ENCODE peak calls at places on chromosomes 11 and 22, in five cellular contexts. K is neural progenitor cell; Y is CD8-positive, alpha-beta T cell; W is GM12878; N is dorsolateral prefrontal cortex. S is an unnamed sample. For H3K27me3, the result is how much of the 10 kb centered on the place peaks cover.

GRCh38 chr11:58968251-58968711 is 29.0 kb downstream of the GLYATL1 start:
- DNase-seq in K (peak), Y (no peak), W (no peak), N (no peak), S (no peak)

GRCh38 chr11:79312591-79313267 is 128.1 kb downstream of the TENM4 start:
- DNase-seq in K (no peak), Y (no peak), W (no peak), N (peak), S (no peak)

GRCh38 chr11:12784445-12784844 is 110.2 kb downstream of the TEAD1 start:
- DNase-seq in K (no peak), Y (no peak), W (no peak), N (no peak), S (no peak)

GRCh38 chr11:104275992-104276391 is 112.0 kb upstream of the PDGFD start:
- DNase-seq in K (no peak), Y (no peak), W (no peak), N (no peak), S (no peak)

GRCh38 chr11:79258606-79259005 is 182.2 kb downstream of the TENM4 start:
- DNase-seq in K (peak), Y (no peak), W (no peak), N (no peak), S (no peak)

GRCh38 chr22:46454233-46454909 is 83.0 kb downstream of the CELSR1 start:
- DNase-seq in K (no peak), Y (no peak), W (no peak), N (no peak), S (no peak)

GRCh38 chr11:118619444-118620205 is 12.2 kb downstream of the PHLDB1 start:
- DNase-seq in K (no peak), Y (no peak), W (no peak), N (peak), S (peak)

GRCh38 chr11:77082838-77083552 is 16.2 kb downstream of the CAPN5 start:
- DNase-seq in K (no peak), Y (peak), W (no peak), N (no peak), S (peak)

GRCh38 chr11:72807789-72808188 is 6.4 kb upstream of the ATG16L2 start:
- DNase-seq in K (peak), Y (no peak), W (no peak), N (no peak), S (no peak)

GRCh38 chr11:44659641-44660040 is 67.1 kb upstream of the TSPAN18 start:
- DNase-seq in K (no peak), Y (no peak), W (no peak), N (peak), S (peak)

GRCh38 chr11:66936326-66936725 is 21.9 kb downstream of the PC start:
- DNase-seq in K (no peak), Y (no peak), W (no peak), N (no peak), S (no peak)

GRCh38 chr11:19558189-19558986 is 154.2 kb upstream of the NAV2 start:
- DNase-seq in K (no peak), Y (no peak), W (no peak), N (no peak), S (no peak)

GRCh38 chr11:19187101-19187500 is 14.7 kb downstream of the CSRP3 start:
- DNase-seq in K (no peak), Y (no peak), W (no peak), N (no peak), S (no peak)

GRCh38 chr11:134752526-134752925 is 340.5 kb upstream of the B3GAT1 start:
- DNase-seq in K (no peak), Y (peak), W (no peak), N (no peak), S (no peak)

GRCh38 chr22:31246687-31247086 is 34.6 kb downstream of the LIMK2 start:
- DNase-seq in K (no peak), Y (no peak), W (no peak), N (no peak), S (no peak)

GRCh38 chr11:117316197-117316961 is at the start of gene BACE1:
- DNase-seq in K (peak), Y (peak), W (no peak), N (peak), S (peak)

GRCh38 chr22:29344137-29344536 is 28.6 kb upstream of the RASL10A start:
- DNase-seq in K (no peak), Y (no peak), W (no peak), N (peak), S (peak)

GRCh38 chr11:22192642-22193347 is at the start of gene ANO5:
- DNase-seq in K (peak), Y (no peak), W (no peak), N (peak), S (peak)

GRCh38 chr11:48093795-48094642 is 113.7 kb downstream of the PTPRJ start:
- DNase-seq in K (no peak), Y (no peak), W (no peak), N (no peak), S (peak)

GRCh38 chr11:84887055-84887629 is 740.0 kb downstream of the DLG2 start:
- DNase-seq in K (no peak), Y (no peak), W (no peak), N (no peak), S (no peak)

GRCh38 chr22:32801436-32802290 is at the start of gene TIMP3:
- DNase-seq in K (peak), Y (no peak), W (no peak), N (peak), S (peak)

GRCh38 chr11:70873736-70874412 is 378.5 kb downstream of the SHANK2 start:
- DNase-seq in K (no peak), Y (no peak), W (no peak), N (no peak), S (no peak)

GRCh38 chr11:125872138-125872491 is 15.4 kb upstream of the HYLS1 start:
- DNase-seq in K (no peak), Y (no peak), W (no peak), N (no peak), S (no peak)

DNA sequence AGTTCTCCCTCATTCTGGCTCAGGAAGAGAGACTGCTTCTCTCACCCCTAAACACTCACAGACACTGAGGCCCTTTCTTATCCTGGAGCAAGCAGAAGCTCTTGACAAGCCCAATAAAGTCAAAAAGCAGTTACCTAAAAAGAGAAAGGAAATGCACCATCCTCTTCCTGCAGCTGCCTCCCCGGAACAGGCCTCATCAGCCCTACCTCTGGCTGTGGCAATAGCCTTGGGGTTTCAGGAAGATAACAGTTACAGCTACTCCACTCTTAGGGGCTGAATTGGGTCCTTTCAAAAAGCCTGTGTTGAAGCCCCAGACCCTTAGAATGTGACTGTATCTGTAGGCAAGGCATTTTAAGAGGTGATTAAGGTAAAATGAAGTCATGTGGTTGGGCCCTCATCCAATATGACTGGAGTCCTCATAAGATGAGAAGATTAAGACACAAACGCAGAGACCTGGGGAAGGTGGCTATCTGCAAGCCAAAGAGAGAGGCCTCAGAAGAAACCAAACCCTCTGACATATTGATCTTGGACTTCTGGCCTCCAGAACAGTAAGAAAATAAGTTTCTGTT is 3.5 kb upstream of the LGALS12 start:
- DNase-seq in K (no peak), Y (no peak), W (no peak), N (no peak), S (no peak)
- H3K27ac ChIP-seq in K (no peak), Y (no peak), W (no peak), N (no peak), S (no peak)

GRCh38 chr11:1407668-1408067 is 17.9 kb downstream of the BRSK2 start:
- DNase-seq in K (no peak), Y (no peak), W (no peak), N (no peak), S (no peak)
- H3K27me3 ChIP-seq in K (under half), Y (under half), W (under half), N (under half), S (under half)

GRCh38 chr11:101430236-101430635 is 153.6 kb downstream of the TRPC6 start:
- DNase-seq in K (no peak), Y (no peak), W (no peak), N (no peak), S (no peak)

GRCh38 chr11:101428918-101429317 is 154.9 kb downstream of the TRPC6 start:
- DNase-seq in K (peak), Y (no peak), W (no peak), N (no peak), S (no peak)

GRCh38 chr11:101435406-101435805 is 148.4 kb downstream of the TRPC6 start:
- DNase-seq in K (peak), Y (no peak), W (no peak), N (no peak), S (no peak)

GRCh38 chr11:101434241-101434640 is 149.6 kb downstream of the TRPC6 start:
- DNase-seq in K (no peak), Y (no peak), W (no peak), N (no peak), S (no peak)

DNA sequence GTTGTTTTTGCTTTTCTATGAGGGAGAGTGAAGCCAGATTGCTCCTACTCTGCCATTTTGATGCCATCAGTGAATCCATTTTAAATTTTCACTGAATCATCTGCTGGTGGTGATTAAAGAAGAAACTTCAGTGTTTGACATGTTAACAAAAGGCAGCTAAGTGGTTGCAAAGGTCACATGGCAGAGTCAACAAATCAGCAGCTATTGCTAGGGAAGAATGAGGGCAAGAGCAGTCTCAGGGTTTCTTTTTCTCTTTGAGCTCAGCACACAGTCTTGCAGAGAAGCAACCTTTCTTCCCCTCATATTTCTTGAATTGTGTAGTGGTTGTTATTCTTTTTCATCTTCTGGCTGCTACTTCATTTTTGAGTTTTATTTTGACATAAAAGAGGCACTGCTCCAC is 154.1 kb downstream of the TRPC6 start:
- DNase-seq in K (no peak), Y (no peak), W (no peak), N (no peak), S (no peak)
- H3K27ac ChIP-seq in K (no peak), Y (no peak), W (no peak), N (no peak), S (peak)

GRCh38 chr22:43892183-43892894 is 526 bp upstream of the PNPLA5 start:
- DNase-seq in K (no peak), Y (no peak), W (no peak), N (no peak), S (no peak)

GRCh38 chr22:43891360-43892182 is at the start of gene PNPLA5:
- DNase-seq in K (peak), Y (no peak), W (no peak), N (no peak), S (no peak)

GRCh38 chr22:43888740-43889139 is 3.1 kb downstream of the PNPLA5 start:
- DNase-seq in K (no peak), Y (no peak), W (no peak), N (no peak), S (no peak)

GRCh38 chr22:43889366-43890253 is 2.2 kb downstream of the PNPLA5 start:
- DNase-seq in K (peak), Y (no peak), W (no peak), N (no peak), S (no peak)

GRCh38 chr22:43890901-43891331 is 897 bp downstream of the PNPLA5 start:
- DNase-seq in K (no peak), Y (no peak), W (no peak), N (no peak), S (no peak)
- H3K27me3 ChIP-seq in K (half or more), Y (under half), W (under half), N (under half), S (under half)

DNA sequence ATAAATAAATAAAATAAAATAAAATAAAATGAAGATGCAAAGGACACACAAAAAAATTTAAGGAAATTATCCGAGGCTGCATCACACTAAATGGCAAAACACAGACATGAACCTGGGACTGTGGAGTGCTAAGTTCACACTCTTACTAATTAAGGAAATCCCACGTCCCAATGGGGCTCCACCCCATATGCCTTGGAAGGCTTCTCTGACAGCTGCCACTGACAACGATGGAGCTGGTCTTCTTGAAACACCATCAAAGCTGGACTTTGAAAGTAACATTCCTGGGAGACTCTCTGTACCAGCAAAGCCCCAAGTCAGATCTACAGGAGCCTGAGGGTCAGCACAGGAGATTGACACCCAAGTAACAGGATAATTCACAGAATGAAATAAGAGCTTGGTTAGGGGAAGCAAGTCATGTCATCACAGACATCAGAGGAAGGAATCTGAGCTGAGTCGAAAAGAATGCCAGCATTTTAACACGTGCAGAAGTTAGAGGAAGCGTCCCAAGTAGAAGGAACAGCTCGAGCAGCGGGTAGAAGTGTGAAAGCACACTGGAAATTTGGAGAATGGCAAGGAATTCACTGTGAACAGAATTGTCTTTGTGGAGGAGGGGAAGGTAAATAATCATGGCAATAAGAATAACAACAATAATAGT is 13.8 kb downstream of the TPST2 start:
- DNase-seq in K (no peak), Y (no peak), W (no peak), N (no peak), S (no peak)
- H3K27ac ChIP-seq in K (no peak), Y (no peak), W (no peak), N (no peak), S (no peak)

DNA sequence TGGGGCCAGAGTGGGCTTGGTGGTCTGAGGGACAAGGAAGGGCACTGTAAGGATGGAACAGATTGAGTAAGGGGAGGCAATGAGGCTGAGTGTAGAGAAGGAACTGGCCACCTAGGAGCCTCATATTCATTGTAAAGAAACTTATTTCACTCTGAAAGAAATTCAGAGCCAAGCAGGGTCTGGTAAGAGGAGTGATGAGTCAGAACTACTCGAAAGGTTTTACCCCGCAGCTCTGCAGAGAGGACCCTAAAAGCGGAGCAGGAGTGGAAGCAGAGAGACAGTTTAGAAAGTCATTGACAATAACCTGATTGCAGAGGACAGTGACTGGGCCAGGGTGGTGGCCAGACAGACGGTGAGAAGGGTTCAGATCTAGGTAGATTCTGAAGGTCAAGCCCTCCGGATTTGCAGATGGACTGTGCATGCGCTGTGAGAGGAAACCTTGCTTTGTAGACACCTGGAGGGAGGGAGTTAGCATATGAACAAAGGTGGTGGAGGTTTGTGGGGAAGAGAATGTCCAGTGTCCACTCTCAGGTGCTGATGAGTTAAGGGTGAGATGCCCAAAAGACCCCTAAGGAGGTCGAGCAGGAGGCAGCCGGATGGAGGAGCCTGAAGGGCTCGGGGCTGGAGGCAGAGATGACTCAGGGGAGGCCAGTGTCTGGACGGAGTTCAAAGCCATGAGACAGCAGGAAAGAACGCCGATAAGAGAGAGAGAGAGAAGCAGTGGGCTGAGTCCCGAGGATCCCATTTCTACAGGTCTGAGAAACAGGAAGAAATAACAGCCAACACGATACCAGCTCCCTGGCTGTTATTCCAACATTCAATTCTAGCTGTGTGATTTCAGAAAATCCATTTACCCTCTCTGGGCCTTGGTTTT is 546.0 kb downstream of the BRD1 start:
- DNase-seq in K (no peak), Y (no peak), W (no peak), N (no peak), S (no peak)
- H3K27me3 ChIP-seq in K (under half), Y (under half), W (under half), N (under half), S (under half)

DNA sequence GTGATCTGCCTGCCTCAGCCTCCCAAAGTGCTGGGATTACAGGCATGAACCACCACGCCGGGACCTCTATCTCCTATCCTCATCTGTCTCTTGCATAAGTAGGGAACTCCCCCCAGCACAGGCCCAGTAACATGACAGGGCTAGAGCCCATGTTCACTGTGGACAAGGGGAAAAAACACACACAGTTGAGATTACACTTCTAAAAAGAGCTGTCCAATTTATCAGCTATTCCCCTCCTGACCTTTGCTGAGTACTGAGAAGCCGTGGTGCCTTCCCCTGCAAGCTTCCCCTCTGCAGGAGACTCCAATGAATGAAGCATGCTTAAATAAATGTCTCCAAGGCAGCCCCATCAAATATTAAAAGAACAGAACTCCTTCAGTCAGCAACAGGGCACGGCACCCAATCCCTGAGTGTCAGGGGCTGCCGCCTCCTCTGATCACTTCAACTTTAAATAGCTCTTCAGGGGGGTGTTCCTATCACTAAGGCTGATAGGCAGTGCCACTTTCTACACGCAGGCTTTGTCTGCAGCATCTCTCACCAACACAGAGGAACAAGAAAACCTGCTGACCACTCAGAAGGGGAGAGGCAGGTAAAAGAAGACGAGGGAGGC is 385.5 kb downstream of the OPCML start:
- DNase-seq in K (no peak), Y (no peak), W (no peak), N (no peak), S (no peak)
- H3K27ac ChIP-seq in K (no peak), Y (no peak), W (no peak), N (no peak), S (no peak)